ENCODE peak calls at places on chromosomes 4 and X, in five cellular contexts. T is neuronal stem cell, H is lung, S is psoas muscle, F is tibial artery. W is an unnamed sample. For H3K4me1 and H3K27me3, the result is how much of the 10 kb centered on the place peaks cover.

GRCh38 chrX:85611926-85612325 is 232.5 kb upstream of the POF1B start:
- DNase-seq in H (no peak), S (no peak), T (no peak), F (no peak), W (no peak)

GRCh38 chr4:187732524-187732923 is 263.0 kb upstream of the ZFP42 start:
- DNase-seq in S (no peak), T (no peak), H (no peak), F (no peak), W (no peak)

GRCh38 chrX:118760025-118760424 is 32.6 kb downstream of the IL13RA1 start:
- DNase-seq in F (no peak), H (no peak), S (no peak), T (no peak), W (no peak)

GRCh38 chrX:154412468-154412867 is 1.1 kb downstream of the TAFAZZIN start:
- DNase-seq in S (peak), T (no peak), F (no peak), H (no peak), W (no peak)

GRCh38 chr4:15233626-15234025 is 194.2 kb upstream of the C1QTNF7 start:
- DNase-seq in T (no peak), H (no peak), S (no peak), F (no peak), W (no peak)

GRCh38 chr4:18938343-18939109 is 917.0 kb upstream of the LCORL start:
- DNase-seq in T (no peak), F (no peak), S (no peak), H (no peak), W (no peak)

GRCh38 chr4:107183155-107183774 is 147.2 kb upstream of the DKK2 start:
- DNase-seq in F (no peak), H (no peak), S (no peak), T (peak), W (no peak)

GRCh38 chr4:95949136-95949765 is 109.4 kb downstream of the PDHA2 start:
- DNase-seq in F (no peak), T (no peak), H (no peak), S (no peak), W (no peak)

GRCh38 chr4:101264993-101265815 is 82.1 kb downstream of the PPP3CA start:
- DNase-seq in F (no peak), T (no peak), S (no peak), H (no peak), W (no peak)

GRCh38 chrX:107738272-107738671 is 37.3 kb downstream of the TSC22D3 start:
- DNase-seq in F (no peak), H (no peak), S (no peak), T (no peak), W (no peak)

GRCh38 chr4:155403886-155404285 is 27.1 kb upstream of the MAP9 start:
- DNase-seq in S (no peak), T (peak), H (no peak), F (no peak), W (no peak)

GRCh38 chrX:21926527-21927278 is 13.8 kb upstream of the SMS start:
- DNase-seq in F (no peak), H (no peak), T (no peak), S (no peak), W (no peak)

GRCh38 chrX:152814048-152814447 is 16.5 kb downstream of the CETN2 start:
- DNase-seq in H (no peak), S (no peak), F (no peak), T (no peak), W (no peak)

GRCh38 chrX:37652053-37652452 is 33.5 kb upstream of the XK start:
- DNase-seq in F (no peak), T (no peak), H (no peak), S (no peak), W (no peak)

GRCh38 chrX:132631579-132632232 is 142.9 kb upstream of the MBNL3 start:
- DNase-seq in S (no peak), T (no peak), H (no peak), F (no peak), W (no peak)

GRCh38 chrX:107293056-107293455 is 86.6 kb downstream of the DNAAF6 start:
- DNase-seq in H (no peak), S (no peak), F (no peak), T (no peak), W (no peak)

GRCh38 chr4:169254546-169254983 is 16.2 kb downstream of the SH3RF1 start:
- DNase-seq in S (no peak), F (peak), H (peak), T (no peak), W (peak)

GRCh38 chrX:113033966-113034680 is 193.5 kb upstream of the AMOT start:
- DNase-seq in F (no peak), T (no peak), S (no peak), H (no peak), W (no peak)

GRCh38 chr4:88033309-88033708 is 25.9 kb downstream of the PKD2 start:
- DNase-seq in S (no peak), H (peak), T (peak), F (no peak), W (no peak)

GRCh38 chrX:153544747-153545146 is 27.3 kb downstream of the ATP2B3 start:
- DNase-seq in H (no peak), S (no peak), T (no peak), F (no peak), W (no peak)

GRCh38 chr4:110088670-110089069 is 109.7 kb downstream of the ELOVL6 start:
- DNase-seq in S (no peak), T (no peak), H (no peak), F (no peak), W (no peak)

GRCh38 chr4:7855731-7856130 is 83.9 kb downstream of the AFAP1 start:
- DNase-seq in T (no peak), F (no peak), S (no peak), H (no peak), W (no peak)

GRCh38 chr4:7858498-7858897 is 81.2 kb downstream of the AFAP1 start:
- DNase-seq in F (no peak), S (no peak), T (no peak), H (no peak), W (no peak)

GRCh38 chr4:7857238-7857701 is 82.4 kb downstream of the AFAP1 start:
- DNase-seq in H (no peak), F (no peak), S (no peak), T (no peak), W (no peak)

GRCh38 chr4:7859350-7859749 is 80.3 kb downstream of the AFAP1 start:
- DNase-seq in H (no peak), F (no peak), T (no peak), S (no peak), W (no peak)

DNA sequence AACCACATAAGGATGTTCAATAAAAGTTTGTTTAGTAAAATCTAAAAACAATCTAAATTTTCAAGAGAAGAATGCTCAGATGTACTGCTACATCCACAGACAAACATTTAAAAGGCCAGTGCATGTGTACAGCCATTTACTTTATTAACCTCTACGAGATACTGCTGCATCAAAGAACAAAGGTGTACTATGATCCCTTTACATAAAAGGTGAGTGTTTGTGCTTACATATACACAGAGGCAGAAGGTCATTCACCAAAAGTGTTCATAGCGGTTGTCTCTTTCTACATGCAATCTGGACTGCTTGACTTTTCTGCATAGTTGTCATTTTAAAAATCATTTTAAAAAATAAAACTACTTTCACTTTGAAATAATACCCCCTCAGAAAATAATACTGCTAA is 81.7 kb downstream of the AFAP1 start:
- DNase-seq in F (no peak), H (no peak), T (no peak), S (no peak), W (no peak)
- H3K4me1 ChIP-seq in F (under half), H (under half), T (under half), S (under half), W (half or more)

GRCh38 chr4:151522790-151523332 is 113.9 kb downstream of the FHIP1A start:
- DNase-seq in S (no peak), F (no peak), H (no peak), T (no peak), W (no peak)
- H3K4me3 ChIP-seq in S (no peak), F (no peak), H (no peak), T (no peak), W (no peak)

GRCh38 chrX:53654378-53654777 is 32.1 kb downstream of the HUWE1 start:
- DNase-seq in F (no peak), T (no peak), S (no peak), H (no peak), W (no peak)
- H3K27me3 ChIP-seq in F (under half), T (under half), S (under half), H (under half), W (under half)

DNA sequence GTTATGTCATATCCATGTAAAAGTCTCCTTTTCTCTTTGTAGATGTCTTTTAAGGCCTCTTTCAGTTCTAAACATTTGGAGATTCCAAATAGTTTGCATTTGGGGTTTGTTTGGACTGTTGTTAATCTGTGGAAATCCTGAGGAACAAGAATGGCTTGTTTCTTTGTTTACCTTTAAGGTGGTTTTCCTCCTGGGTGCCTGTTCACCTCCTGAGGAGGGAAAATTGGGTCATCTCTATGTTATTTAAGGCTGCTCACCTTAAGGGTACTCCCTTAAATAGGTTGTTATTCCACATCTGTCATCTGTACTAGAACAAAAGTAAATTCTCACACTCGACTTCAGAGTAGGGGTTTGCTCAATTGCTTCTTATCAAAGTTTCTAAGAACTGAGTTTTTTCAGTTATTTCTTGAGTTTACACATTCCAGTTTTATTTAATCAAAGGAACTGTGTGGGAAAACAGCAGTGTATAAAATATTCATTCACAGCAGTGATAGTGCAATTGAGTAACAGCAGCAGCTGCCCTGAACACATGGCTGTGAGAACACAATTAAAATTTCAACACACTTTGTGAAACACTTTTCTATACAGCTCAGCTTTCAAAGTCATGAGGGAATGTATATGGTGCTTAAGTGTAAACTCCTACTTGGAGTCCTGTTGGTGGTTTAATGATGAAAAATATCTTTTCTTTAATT is 238.5 kb upstream of the PGRMC2 start:
- DNase-seq in F (no peak), T (no peak), S (no peak), H (no peak), W (no peak)
- H3K4me1 ChIP-seq in F (under half), T (under half), S (under half), H (under half), W (half or more)

GRCh38 chrX:79330022-79330421 is 37.1 kb downstream of the ITM2A start:
- DNase-seq in S (no peak), F (no peak), H (no peak), T (no peak), W (no peak)

DNA sequence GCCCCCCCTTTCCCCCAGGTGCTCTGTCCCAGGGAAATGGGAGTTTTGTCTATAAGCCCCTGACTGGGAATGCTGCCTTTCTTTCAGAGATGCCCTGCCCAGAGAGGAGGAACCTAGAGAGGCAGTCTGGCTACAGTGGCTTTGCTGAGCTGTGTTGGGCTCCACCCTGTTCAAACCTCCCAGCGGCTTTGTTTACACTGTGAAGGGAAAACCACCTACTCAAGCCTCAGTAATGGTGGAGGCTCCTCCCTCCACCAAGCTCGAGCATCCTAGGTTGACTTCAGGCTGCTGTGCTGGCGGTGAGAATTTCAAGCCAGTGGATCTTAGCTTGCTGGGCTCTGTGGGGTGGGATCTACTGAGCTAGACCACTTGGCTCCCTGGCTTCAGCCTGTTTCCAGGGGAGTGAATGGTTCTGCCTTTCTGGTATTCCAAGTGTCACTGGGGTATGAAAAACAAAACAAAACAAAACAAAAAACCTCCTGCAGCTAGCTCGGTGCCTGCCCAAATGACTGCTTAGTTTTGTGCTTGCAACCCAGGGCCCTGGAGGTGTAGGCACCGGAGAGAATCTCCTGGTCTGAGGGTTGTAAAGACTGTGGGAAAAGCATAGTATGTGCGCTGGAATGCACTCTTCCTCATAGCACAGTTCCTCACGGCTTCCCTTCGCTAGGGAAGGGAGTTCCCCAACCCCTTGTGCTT is 41.7 kb downstream of the ITM2A start:
- DNase-seq in T (no peak), S (no peak), F (no peak), H (peak), W (no peak)
- H3K4me3 ChIP-seq in T (no peak), S (no peak), F (no peak), H (no peak), W (no peak)

GRCh38 chr4:140269369-140269768 is 104.1 kb upstream of the SCOC start:
- DNase-seq in H (no peak), F (no peak), S (no peak), T (no peak), W (no peak)
- H3K27me3 ChIP-seq in H (under half), F (under half), S (under half), T (under half), W (under half)

GRCh38 chrX:2820131-2820771 is 8.5 kb upstream of the GYG2 start:
- DNase-seq in F (no peak), S (no peak), H (no peak), T (no peak), W (no peak)

GRCh38 chrX:2819345-2820130 is 9.2 kb upstream of the GYG2 start:
- DNase-seq in F (no peak), H (no peak), T (no peak), S (no peak), W (no peak)

GRCh38 chrX:2811271-2811670 is 17.5 kb upstream of the GYG2 start:
- DNase-seq in H (no peak), S (no peak), T (no peak), F (no peak), W (no peak)

GRCh38 chrX:2817036-2817435 is 11.7 kb upstream of the GYG2 start:
- DNase-seq in F (no peak), T (no peak), S (no peak), H (no peak), W (no peak)
- H3K4me1 ChIP-seq in F (under half), T (under half), S (under half), H (under half), W (under half)

GRCh38 chr4:2364654-2365053 is 53.8 kb downstream of the ZFYVE28 start:
- DNase-seq in T (no peak), F (no peak), H (no peak), S (peak), W (no peak)

GRCh38 chr4:2362286-2363055 is 56.0 kb downstream of the ZFYVE28 start:
- DNase-seq in S (no peak), T (no peak), F (no peak), H (no peak), W (no peak)

GRCh38 chr4:2363056-2363719 is 55.3 kb downstream of the ZFYVE28 start:
- DNase-seq in S (peak), F (no peak), H (no peak), T (no peak), W (no peak)

GRCh38 chr4:2365054-2365912 is 53.2 kb downstream of the ZFYVE28 start:
- DNase-seq in F (no peak), S (no peak), H (no peak), T (no peak), W (no peak)

DNA sequence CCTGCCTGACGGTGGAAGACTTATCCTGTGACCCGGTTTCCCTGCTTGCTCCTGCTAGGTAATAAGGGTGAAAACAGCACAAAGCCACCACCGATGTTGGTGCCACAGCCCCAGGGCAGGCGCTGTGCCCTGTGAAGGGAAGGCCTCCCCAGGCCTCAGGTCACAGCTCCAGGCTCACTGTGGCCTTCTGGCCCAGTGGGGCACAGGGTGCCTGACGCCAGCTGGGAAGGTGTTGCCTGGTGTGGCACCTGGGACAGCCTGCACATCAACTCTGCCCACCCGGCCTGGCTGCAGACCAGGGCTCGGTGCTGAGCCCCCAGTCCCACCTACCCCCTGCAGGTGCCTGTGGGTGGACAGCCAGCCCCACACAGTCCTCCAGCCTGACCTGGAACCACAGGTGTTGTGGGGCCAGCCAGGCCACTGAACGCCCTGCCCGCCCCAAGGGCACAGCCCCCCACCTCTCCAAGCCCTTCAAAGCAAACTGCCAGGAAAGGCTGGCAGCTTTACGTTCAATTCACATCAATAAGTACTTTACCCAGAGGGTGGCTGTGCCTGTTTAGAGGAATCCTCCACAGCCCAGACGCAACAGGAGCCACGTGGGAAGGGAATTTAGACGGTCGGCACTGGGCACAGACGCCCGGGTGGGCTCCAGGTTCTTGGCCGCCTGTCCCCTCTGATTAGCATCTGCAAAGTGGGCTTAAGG is 54.3 kb downstream of the ZFYVE28 start:
- DNase-seq in F (no peak), T (no peak), S (no peak), H (no peak), W (no peak)
- H3K4me3 ChIP-seq in F (peak), T (no peak), S (peak), H (peak), W (peak)